ENCODE peak calls at places on chromosomes 2 and 18, in four cellular contexts. One of them, this sample, is unnamed.

GRCh38 chr18:57747809-57748680 is 55.1 kb downstream of the ATP8B1 start:
- DNase-seq in amniotic epithelial cell: no peak
- DNase-seq in HCT116: no peak
- DNase-seq in NCI-H1417: peak; percentile 69
- DNase-seq in this sample: no peak

GRCh38 chr2:134919360-134920210 is 963 bp downstream of the CCNT2 start:
- DNase-seq in amniotic epithelial cell: no peak
- DNase-seq in HCT116: no peak
- DNase-seq in NCI-H1417: peak; percentile 67
- DNase-seq in this sample: no peak

GRCh38 chr18:41162191-41162590 is 792.8 kb upstream of the PIK3C3 start:
- DNase-seq in amniotic epithelial cell: no peak
- DNase-seq in HCT116: no peak
- DNase-seq in NCI-H1417: no peak
- DNase-seq in this sample: no peak

GRCh38 chr2:88003074-88003755 is 13.1 kb downstream of the RNU2-63P start:
- DNase-seq in amniotic epithelial cell: no peak
- DNase-seq in HCT116: no peak
- DNase-seq in NCI-H1417: no peak
- DNase-seq in this sample: no peak

GRCh38 chr18:111292-112014 is 46.9 kb upstream of the USP14 start:
- DNase-seq in amniotic epithelial cell: peak; percentile 34
- DNase-seq in HCT116: no peak
- DNase-seq in NCI-H1417: no peak
- DNase-seq in this sample: no peak

GRCh38 chr2:222722327-222722946 is 51.0 kb downstream of the MOGAT1 start:
- DNase-seq in amniotic epithelial cell: peak; percentile 88
- DNase-seq in HCT116: no peak
- DNase-seq in NCI-H1417: no peak
- DNase-seq in this sample: no peak

GRCh38 chr2:102069311-102069974 is 73.1 kb upstream of the IL1R1 start:
- DNase-seq in amniotic epithelial cell: peak; percentile 73
- DNase-seq in HCT116: no peak
- DNase-seq in NCI-H1417: no peak
- DNase-seq in this sample: no peak

GRCh38 chr2:163735692-163736432 is at the start of gene FIGN:
- DNase-seq in amniotic epithelial cell: peak; percentile 90
- DNase-seq in HCT116: no peak
- DNase-seq in NCI-H1417: peak; percentile 47
- DNase-seq in this sample: no peak

GRCh38 chr2:135913726-135914365 is 37.6 kb upstream of the MCM6 start:
- DNase-seq in amniotic epithelial cell: peak; percentile 41
- DNase-seq in HCT116: peak; percentile 19
- DNase-seq in NCI-H1417: peak; percentile 13
- DNase-seq in this sample: no peak

GRCh38 chr2:105103481-105103880 is 65.6 kb downstream of the MRPS9 start:
- DNase-seq in amniotic epithelial cell: no peak
- DNase-seq in HCT116: no peak
- DNase-seq in NCI-H1417: no peak
- DNase-seq in this sample: no peak

GRCh38 chr2:62382757-62383156 is 123.2 kb downstream of the TMEM17 start:
- DNase-seq in amniotic epithelial cell: peak; percentile 78
- DNase-seq in HCT116: no peak
- DNase-seq in NCI-H1417: no peak
- DNase-seq in this sample: no peak

GRCh38 chr18:73824684-73825083 is 322.9 kb downstream of the FBXO15 start:
- DNase-seq in amniotic epithelial cell: no peak
- DNase-seq in HCT116: no peak
- DNase-seq in NCI-H1417: no peak
- DNase-seq in this sample: no peak

GRCh38 chr2:20988906-20989305 is 55.0 kb downstream of the APOB start:
- DNase-seq in amniotic epithelial cell: no peak
- DNase-seq in HCT116: no peak
- DNase-seq in NCI-H1417: no peak
- DNase-seq in this sample: no peak

This sample was measured in keratinocyte.